ENCODE peak calls at places on chromosomes 7 and 10, in five cellular contexts. T, Q, E, A and J are unnamed samples.

GRCh38 chr10:122154733-122155366 is 116.2 kb upstream of the BTBD16 start:
- DNase-seq in T (no peak), Q (no peak), A (no peak), E (no peak), J (no peak)

GRCh38 chr7:88795553-88795952 is at the start of gene TEX47:
- DNase-seq in E (no peak), Q (no peak), A (no peak), T (no peak), J (no peak)

GRCh38 chr7:50261593-50261992 is 42.9 kb upstream of the IKZF1 start:
- DNase-seq in E (peak), A (no peak), T (no peak), Q (no peak), J (peak)

GRCh38 chr7:1725199-1725701 is 55.2 kb downstream of the ELFN1 start:
- DNase-seq in E (no peak), A (no peak), T (no peak), Q (no peak), J (no peak)

GRCh38 chr7:93578762-93579161 is 4.2 kb upstream of the CALCR start:
- DNase-seq in E (no peak), A (no peak), Q (no peak), T (no peak), J (no peak)

GRCh38 chr10:52906046-52906445 is 133.5 kb upstream of the MBL2 start:
- DNase-seq in Q (no peak), A (no peak), E (no peak), T (no peak), J (no peak)

GRCh38 chr10:86285136-86285790 is 81.3 kb downstream of the GRID1 start:
- DNase-seq in Q (no peak), A (no peak), T (peak), E (no peak), J (no peak)

GRCh38 chr10:74924251-74924954 is 98.0 kb downstream of the KAT6B start:
- DNase-seq in E (no peak), A (peak), Q (no peak), T (no peak), J (no peak)

GRCh38 chr10:49679480-49679893 is at the start of gene C10orf53:
- DNase-seq in Q (no peak), A (no peak), E (peak), T (no peak), J (no peak)

GRCh38 chr10:21807162-21807561 is 196.4 kb downstream of the DNAJC1 start:
- DNase-seq in A (no peak), E (no peak), Q (no peak), T (no peak), J (no peak)

GRCh38 chr7:41809487-41810257 is 106.8 kb upstream of the INHBA start:
- DNase-seq in E (no peak), T (no peak), A (no peak), Q (no peak), J (no peak)

GRCh38 chr7:45033261-45033930 is 33.4 kb downstream of the CCM2 start:
- DNase-seq in A (no peak), E (peak), T (no peak), Q (no peak), J (peak)